ENCODE peak calls at places on chromosomes 5 and 9, in six cellular contexts. One of them, this sample, is unnamed.
A peak's percentile ranks its signal among the peaks of the same experiment; 100 is the strongest.

GRCh38 chr9:89349607-89350006 is 31.3 kb downstream of the SECISBP2 start:
- DNase-seq in CD8-positive, alpha-beta T cell: no peak
- DNase-seq in cardiac fibroblast: no peak
- DNase-seq in lower leg skin: peak; percentile 66
- DNase-seq in fibroblast of the aortic adventitia: no peak
- DNase-seq in adrenal gland: no peak
- DNase-seq in this sample: no peak

GRCh38 chr9:129868571-129869486 is 33.6 kb downstream of the USP20 start:
- DNase-seq in CD8-positive, alpha-beta T cell: peak; percentile 89
- DNase-seq in cardiac fibroblast: no peak
- DNase-seq in lower leg skin: no peak
- DNase-seq in fibroblast of the aortic adventitia: no peak
- DNase-seq in adrenal gland: no peak
- DNase-seq in this sample: peak; percentile 68

GRCh38 chr9:86257406-86257805 is 2.1 kb downstream of the C9orf153 start:
- DNase-seq in CD8-positive, alpha-beta T cell: no peak
- DNase-seq in cardiac fibroblast: no peak
- DNase-seq in lower leg skin: no peak
- DNase-seq in fibroblast of the aortic adventitia: no peak
- DNase-seq in adrenal gland: no peak
- DNase-seq in this sample: no peak

GRCh38 chr9:20684865-20685696 is 1.0 kb downstream of the FOCAD start:
- DNase-seq in CD8-positive, alpha-beta T cell: no peak
- DNase-seq in cardiac fibroblast: peak; percentile 87
- DNase-seq in lower leg skin: no peak
- DNase-seq in fibroblast of the aortic adventitia: peak; percentile 87
- DNase-seq in adrenal gland: no peak
- DNase-seq in this sample: no peak

GRCh38 chr9:107648153-107648716 is 158.7 kb upstream of the KLF4 start:
- DNase-seq in CD8-positive, alpha-beta T cell: no peak
- DNase-seq in cardiac fibroblast: no peak
- DNase-seq in lower leg skin: no peak
- DNase-seq in fibroblast of the aortic adventitia: peak; percentile 55
- DNase-seq in adrenal gland: no peak
- DNase-seq in this sample: no peak

GRCh38 chr5:66864240-66864884 is 268.2 kb downstream of the MAST4 start:
- DNase-seq in CD8-positive, alpha-beta T cell: no peak
- DNase-seq in cardiac fibroblast: peak; percentile 88
- DNase-seq in lower leg skin: no peak
- DNase-seq in fibroblast of the aortic adventitia: peak; percentile 72
- DNase-seq in adrenal gland: no peak
- DNase-seq in this sample: no peak

GRCh38 chr5:102049517-102049916 is 246.6 kb downstream of the SLCO4C1 start:
- DNase-seq in CD8-positive, alpha-beta T cell: no peak
- DNase-seq in cardiac fibroblast: peak; percentile 7
- DNase-seq in lower leg skin: no peak
- DNase-seq in fibroblast of the aortic adventitia: no peak
- DNase-seq in adrenal gland: no peak
- DNase-seq in this sample: no peak

GRCh38 chr9:123954921-123955320 is 25.0 kb upstream of the DENND1A start:
- DNase-seq in CD8-positive, alpha-beta T cell: no peak
- DNase-seq in cardiac fibroblast: peak; percentile 66
- DNase-seq in lower leg skin: no peak
- DNase-seq in fibroblast of the aortic adventitia: peak; percentile 44
- DNase-seq in adrenal gland: no peak
- DNase-seq in this sample: no peak

GRCh38 chr5:52776116-52776515 is 11.6 kb upstream of the ITGA1 start:
- DNase-seq in CD8-positive, alpha-beta T cell: peak; percentile 20
- DNase-seq in cardiac fibroblast: no peak
- DNase-seq in lower leg skin: no peak
- DNase-seq in fibroblast of the aortic adventitia: no peak
- DNase-seq in adrenal gland: no peak
- DNase-seq in this sample: no peak

GRCh38 chr9:89865357-89865756 is 260.5 kb downstream of the GADD45G start:
- DNase-seq in CD8-positive, alpha-beta T cell: no peak
- DNase-seq in cardiac fibroblast: no peak
- DNase-seq in lower leg skin: no peak
- DNase-seq in fibroblast of the aortic adventitia: no peak
- DNase-seq in adrenal gland: no peak
- DNase-seq in this sample: no peak

GRCh38 chr5:168790037-168790635 is 211.0 kb upstream of the PANK3 start:
- DNase-seq in CD8-positive, alpha-beta T cell: no peak
- DNase-seq in cardiac fibroblast: peak; percentile 5
- DNase-seq in lower leg skin: peak; percentile 91
- DNase-seq in fibroblast of the aortic adventitia: peak; percentile 12
- DNase-seq in adrenal gland: no peak
- DNase-seq in this sample: no peak

GRCh38 chr9:117464941-117465616 is 50.2 kb upstream of the ASTN2 start:
- DNase-seq in CD8-positive, alpha-beta T cell: no peak
- DNase-seq in cardiac fibroblast: no peak
- DNase-seq in lower leg skin: no peak
- DNase-seq in fibroblast of the aortic adventitia: no peak
- DNase-seq in adrenal gland: no peak
- DNase-seq in this sample: no peak

GRCh38 chr5:149913449-149914419 is 30.9 kb downstream of the PDE6A start:
- DNase-seq in CD8-positive, alpha-beta T cell: no peak
- DNase-seq in cardiac fibroblast: no peak
- DNase-seq in lower leg skin: no peak
- DNase-seq in fibroblast of the aortic adventitia: no peak
- DNase-seq in adrenal gland: no peak
- DNase-seq in this sample: peak; percentile 18

GRCh38 chr9:16133556-16134227 is 580.8 kb downstream of the CCDC171 start:
- DNase-seq in CD8-positive, alpha-beta T cell: no peak
- DNase-seq in cardiac fibroblast: peak; percentile 88
- DNase-seq in lower leg skin: no peak
- DNase-seq in fibroblast of the aortic adventitia: peak; percentile 35
- DNase-seq in adrenal gland: peak; percentile 27
- DNase-seq in this sample: peak; percentile 33

GRCh38 chr9:82679488-82679887 is 383.5 kb downstream of the RASEF start:
- DNase-seq in CD8-positive, alpha-beta T cell: no peak
- DNase-seq in cardiac fibroblast: no peak
- DNase-seq in lower leg skin: no peak
- DNase-seq in fibroblast of the aortic adventitia: no peak
- DNase-seq in adrenal gland: no peak
- DNase-seq in this sample: no peak

GRCh38 chr5:115343855-115344254 is 47.4 kb upstream of the CCDC112 start:
- DNase-seq in CD8-positive, alpha-beta T cell: no peak
- DNase-seq in cardiac fibroblast: peak; percentile 84
- DNase-seq in lower leg skin: no peak
- DNase-seq in fibroblast of the aortic adventitia: peak; percentile 79
- DNase-seq in adrenal gland: no peak
- DNase-seq in this sample: no peak

GRCh38 chr5:93891491-93892480 is 150.4 kb upstream of the POU5F2 start:
- DNase-seq in CD8-positive, alpha-beta T cell: no peak
- DNase-seq in cardiac fibroblast: no peak
- DNase-seq in lower leg skin: no peak
- DNase-seq in fibroblast of the aortic adventitia: no peak
- DNase-seq in adrenal gland: no peak
- DNase-seq in this sample: no peak

GRCh38 chr9:131297903-131298302 is 8.4 kb downstream of the PLPP7 start:
- DNase-seq in CD8-positive, alpha-beta T cell: no peak
- DNase-seq in cardiac fibroblast: no peak
- DNase-seq in lower leg skin: no peak
- DNase-seq in fibroblast of the aortic adventitia: no peak
- DNase-seq in adrenal gland: no peak
- DNase-seq in this sample: no peak

GRCh38 chr9:136187683-136188586 is 17.0 kb downstream of the LHX3 start:
- DNase-seq in CD8-positive, alpha-beta T cell: no peak
- DNase-seq in cardiac fibroblast: no peak
- DNase-seq in lower leg skin: no peak
- DNase-seq in fibroblast of the aortic adventitia: no peak
- DNase-seq in adrenal gland: no peak
- DNase-seq in this sample: no peak

GRCh38 chr5:60903356-60903755 is 41.5 kb downstream of the ERCC8 start:
- DNase-seq in CD8-positive, alpha-beta T cell: no peak
- DNase-seq in cardiac fibroblast: no peak
- DNase-seq in lower leg skin: no peak
- DNase-seq in fibroblast of the aortic adventitia: no peak
- DNase-seq in adrenal gland: no peak
- DNase-seq in this sample: no peak

GRCh38 chr9:35801328-35802128 is 10.1 kb downstream of the NPR2 start:
- DNase-seq in CD8-positive, alpha-beta T cell: no peak
- DNase-seq in cardiac fibroblast: no peak
- DNase-seq in lower leg skin: peak; percentile 48
- DNase-seq in fibroblast of the aortic adventitia: no peak
- DNase-seq in adrenal gland: no peak
- DNase-seq in this sample: no peak
- TF ChIP-seq CTCF in CD8-positive, alpha-beta T cell: no peak
- TF ChIP-seq CTCF in cardiac fibroblast: no peak
- TF ChIP-seq CTCF in lower leg skin: no peak
- TF ChIP-seq CTCF in fibroblast of the aortic adventitia: no peak
- TF ChIP-seq CTCF in adrenal gland: no peak
- TF ChIP-seq CTCF in this sample: no peak

GRCh38 chr5:143396353-143396940 is 7.0 kb downstream of the NR3C1 start:
- DNase-seq in CD8-positive, alpha-beta T cell: no peak
- DNase-seq in cardiac fibroblast: no peak
- DNase-seq in lower leg skin: no peak
- DNase-seq in fibroblast of the aortic adventitia: no peak
- DNase-seq in adrenal gland: no peak
- DNase-seq in this sample: peak; percentile 27
- H3K4me3 ChIP-seq in CD8-positive, alpha-beta T cell: no peak overlapping the region
- H3K4me3 ChIP-seq in cardiac fibroblast: no peak overlapping the region
- H3K4me3 ChIP-seq in lower leg skin: no peak overlapping the region
- H3K4me3 ChIP-seq in fibroblast of the aortic adventitia: peak overlapping the region; percentile 69
- H3K4me3 ChIP-seq in adrenal gland: no peak overlapping the region
- H3K4me3 ChIP-seq in this sample: peak overlapping the region; percentile 94

DNA sequence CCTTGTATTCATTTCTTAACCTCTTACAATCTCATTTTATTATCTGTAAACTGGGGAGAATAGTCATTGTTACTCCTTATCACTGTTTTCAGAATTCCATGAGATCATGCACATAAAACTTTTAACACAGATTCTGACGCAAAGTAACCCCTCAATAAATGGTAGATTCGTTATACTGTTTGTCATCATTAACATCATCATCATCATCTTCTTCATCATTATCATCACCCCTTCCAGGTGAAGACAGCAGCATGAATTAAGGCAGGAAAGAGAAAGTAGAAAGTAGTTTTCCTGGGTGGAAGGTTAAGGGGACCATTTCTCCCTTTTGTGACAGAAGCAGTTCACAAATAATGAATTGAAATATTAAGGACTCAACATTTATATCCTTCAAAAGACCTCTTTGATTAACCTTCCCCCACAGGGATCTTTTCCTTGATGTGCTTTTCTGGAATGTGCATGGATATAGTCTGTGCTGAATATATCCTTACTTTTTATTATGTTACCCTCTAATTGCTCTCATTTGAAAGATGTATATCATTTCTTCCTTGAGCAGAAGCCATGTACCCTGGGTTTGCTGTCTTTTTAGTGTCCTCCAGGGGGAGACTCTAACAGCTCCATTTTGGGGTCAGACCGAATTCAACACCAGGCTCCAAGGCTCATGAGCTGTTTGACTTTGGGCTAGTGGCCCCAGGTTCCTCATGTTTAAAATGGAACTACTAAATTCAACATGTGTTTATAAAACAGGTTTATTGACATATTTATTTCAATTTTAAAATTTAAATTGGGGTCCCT is 1029.9 kb upstream of the WWC1 start:
- DNase-seq in CD8-positive, alpha-beta T cell: no peak
- DNase-seq in cardiac fibroblast: no peak
- DNase-seq in lower leg skin: no peak
- DNase-seq in fibroblast of the aortic adventitia: peak; percentile 5
- DNase-seq in adrenal gland: no peak
- DNase-seq in this sample: no peak
- TF ChIP-seq CTCF in CD8-positive, alpha-beta T cell: no peak
- TF ChIP-seq CTCF in cardiac fibroblast: no peak
- TF ChIP-seq CTCF in lower leg skin: no peak
- TF ChIP-seq CTCF in fibroblast of the aortic adventitia: peak; percentile 24
- TF ChIP-seq CTCF in adrenal gland: peak; percentile 20
- TF ChIP-seq CTCF in this sample: peak; percentile 17

GRCh38 chr5:78907255-78907886 is 77.7 kb downstream of the ARSB start:
- DNase-seq in CD8-positive, alpha-beta T cell: no peak
- DNase-seq in cardiac fibroblast: peak; percentile 96
- DNase-seq in lower leg skin: no peak
- DNase-seq in fibroblast of the aortic adventitia: peak; percentile 96
- DNase-seq in adrenal gland: no peak
- DNase-seq in this sample: no peak
- H3K4me3 ChIP-seq in CD8-positive, alpha-beta T cell: no peak overlapping the region
- H3K4me3 ChIP-seq in cardiac fibroblast: no peak overlapping the region
- H3K4me3 ChIP-seq in lower leg skin: no peak overlapping the region
- H3K4me3 ChIP-seq in fibroblast of the aortic adventitia: peak overlapping the region; percentile 34
- H3K4me3 ChIP-seq in adrenal gland: no peak overlapping the region
- H3K4me3 ChIP-seq in this sample: no peak overlapping the region

GRCh38 chr9:134396825-134397224 is 70.6 kb downstream of the RXRA start:
- DNase-seq in CD8-positive, alpha-beta T cell: peak; percentile 38
- DNase-seq in cardiac fibroblast: no peak
- DNase-seq in lower leg skin: no peak
- DNase-seq in fibroblast of the aortic adventitia: no peak
- DNase-seq in adrenal gland: no peak
- DNase-seq in this sample: peak; percentile 61
- TF ChIP-seq CTCF in CD8-positive, alpha-beta T cell: no peak
- TF ChIP-seq CTCF in cardiac fibroblast: no peak
- TF ChIP-seq CTCF in lower leg skin: no peak
- TF ChIP-seq CTCF in fibroblast of the aortic adventitia: no peak
- TF ChIP-seq CTCF in adrenal gland: peak; percentile 5
- TF ChIP-seq CTCF in this sample: no peak

GRCh38 chr5:96093340-96093739 is 131.7 kb upstream of the ELL2 start:
- DNase-seq in CD8-positive, alpha-beta T cell: no peak
- DNase-seq in cardiac fibroblast: no peak
- DNase-seq in lower leg skin: no peak
- DNase-seq in fibroblast of the aortic adventitia: no peak
- DNase-seq in adrenal gland: no peak
- DNase-seq in this sample: no peak

GRCh38 chr5:96091874-96092273 is 130.2 kb upstream of the ELL2 start:
- DNase-seq in CD8-positive, alpha-beta T cell: no peak
- DNase-seq in cardiac fibroblast: no peak
- DNase-seq in lower leg skin: no peak
- DNase-seq in fibroblast of the aortic adventitia: no peak
- DNase-seq in adrenal gland: no peak
- DNase-seq in this sample: no peak

GRCh38 chr5:96094904-96095303 is 133.3 kb upstream of the ELL2 start:
- DNase-seq in CD8-positive, alpha-beta T cell: no peak
- DNase-seq in cardiac fibroblast: no peak
- DNase-seq in lower leg skin: no peak
- DNase-seq in fibroblast of the aortic adventitia: peak; percentile 38
- DNase-seq in adrenal gland: peak; percentile 30
- DNase-seq in this sample: no peak

GRCh38 chr5:96096724-96097123 is 135.1 kb upstream of the ELL2 start:
- DNase-seq in CD8-positive, alpha-beta T cell: no peak
- DNase-seq in cardiac fibroblast: peak; percentile 51
- DNase-seq in lower leg skin: no peak
- DNase-seq in fibroblast of the aortic adventitia: peak; percentile 19
- DNase-seq in adrenal gland: no peak
- DNase-seq in this sample: no peak

GRCh38 chr5:96093890-96094381 is 132.3 kb upstream of the ELL2 start:
- DNase-seq in CD8-positive, alpha-beta T cell: no peak
- DNase-seq in cardiac fibroblast: no peak
- DNase-seq in lower leg skin: no peak
- DNase-seq in fibroblast of the aortic adventitia: peak; percentile 72
- DNase-seq in adrenal gland: no peak
- DNase-seq in this sample: no peak
- H3K4me3 ChIP-seq in CD8-positive, alpha-beta T cell: no peak overlapping the region
- H3K4me3 ChIP-seq in cardiac fibroblast: no peak overlapping the region
- H3K4me3 ChIP-seq in lower leg skin: no peak overlapping the region
- H3K4me3 ChIP-seq in fibroblast of the aortic adventitia: no peak overlapping the region
- H3K4me3 ChIP-seq in adrenal gland: no peak overlapping the region
- H3K4me3 ChIP-seq in this sample: no peak overlapping the region

GRCh38 chr5:132103380-132103951 is 29.9 kb downstream of the CSF2 start:
- DNase-seq in CD8-positive, alpha-beta T cell: peak; percentile 62
- DNase-seq in cardiac fibroblast: peak; percentile 98
- DNase-seq in lower leg skin: peak; percentile 91
- DNase-seq in fibroblast of the aortic adventitia: peak; percentile 94
- DNase-seq in adrenal gland: peak; percentile 88
- DNase-seq in this sample: peak; percentile 72
- TF ChIP-seq CTCF in CD8-positive, alpha-beta T cell: peak; percentile 22
- TF ChIP-seq CTCF in cardiac fibroblast: peak; percentile 16
- TF ChIP-seq CTCF in lower leg skin: no peak
- TF ChIP-seq CTCF in fibroblast of the aortic adventitia: peak; percentile 23
- TF ChIP-seq CTCF in adrenal gland: no peak
- TF ChIP-seq CTCF in this sample: peak; percentile 31